ENCODE peak calls at places on chromosomes 6 and 20, in four cellular contexts. One of them, this sample, is unnamed.

GRCh38 chr6:5871296-5871695 is 135.4 kb downstream of the NRN1 start:
- DNase-seq in hypothalamus: no peak
- DNase-seq in iPS-NIHi11: no peak
- DNase-seq in keratinocyte: no peak
- DNase-seq in this sample: no peak

GRCh38 chr6:81718126-81718525 is 34.4 kb downstream of the TENT5A start:
- DNase-seq in hypothalamus: no peak
- DNase-seq in iPS-NIHi11: no peak
- DNase-seq in keratinocyte: no peak
- DNase-seq in this sample: no peak

GRCh38 chr6:9204171-9204570 is 768.8 kb upstream of the SLC35B3 start:
- DNase-seq in hypothalamus: no peak
- DNase-seq in iPS-NIHi11: no peak
- DNase-seq in keratinocyte: peak; percentile 42
- DNase-seq in this sample: no peak

GRCh38 chr6:13988049-13988738 is 63.4 kb downstream of the RNF182 start:
- DNase-seq in hypothalamus: no peak
- DNase-seq in iPS-NIHi11: no peak
- DNase-seq in keratinocyte: no peak
- DNase-seq in this sample: peak; percentile 66

GRCh38 chr6:63649847-63650265 is 14.3 kb downstream of the PHF3 start:
- DNase-seq in hypothalamus: no peak
- DNase-seq in iPS-NIHi11: no peak
- DNase-seq in keratinocyte: no peak
- DNase-seq in this sample: no peak

GRCh38 chr6:55445648-55446204 is 118.5 kb downstream of the GFRAL start:
- DNase-seq in hypothalamus: no peak
- DNase-seq in iPS-NIHi11: peak; percentile 11
- DNase-seq in keratinocyte: no peak
- DNase-seq in this sample: peak; percentile 32

GRCh38 chr20:32445539-32446273 is 87.6 kb downstream of the ASXL1 start:
- DNase-seq in hypothalamus: peak; percentile 43
- DNase-seq in iPS-NIHi11: no peak
- DNase-seq in keratinocyte: no peak
- DNase-seq in this sample: no peak

GRCh38 chr6:76495909-76496308 is 423.4 kb upstream of the IMPG1 start:
- DNase-seq in hypothalamus: no peak
- DNase-seq in iPS-NIHi11: no peak
- DNase-seq in keratinocyte: no peak
- DNase-seq in this sample: no peak

GRCh38 chr6:36244641-36245280 is 25.1 kb upstream of the PNPLA1 start:
- DNase-seq in hypothalamus: no peak
- DNase-seq in iPS-NIHi11: peak; percentile 64
- DNase-seq in keratinocyte: no peak
- DNase-seq in this sample: no peak

GRCh38 chr6:71419217-71419953 is 130.8 kb downstream of the OGFRL1 start:
- DNase-seq in hypothalamus: peak; percentile 33
- DNase-seq in iPS-NIHi11: no peak
- DNase-seq in keratinocyte: no peak
- DNase-seq in this sample: no peak

GRCh38 chr6:155832596-155832995 is 377.0 kb upstream of the NOX3 start:
- DNase-seq in hypothalamus: no peak
- DNase-seq in iPS-NIHi11: no peak
- DNase-seq in keratinocyte: no peak
- DNase-seq in this sample: no peak

GRCh38 chr20:63265891-63266515 is 6.6 kb upstream of the ARFGAP1 start:
- DNase-seq in hypothalamus: no peak
- DNase-seq in iPS-NIHi11: no peak
- DNase-seq in keratinocyte: no peak
- DNase-seq in this sample: no peak

GRCh38 chr6:39938773-39939381 is 4.6 kb upstream of the MOCS1 start:
- DNase-seq in hypothalamus: no peak
- DNase-seq in iPS-NIHi11: no peak
- DNase-seq in keratinocyte: no peak
- DNase-seq in this sample: peak; percentile 52

GRCh38 chr20:14407336-14407735 is 69.9 kb upstream of the FLRT3 start:
- DNase-seq in hypothalamus: no peak
- DNase-seq in iPS-NIHi11: no peak
- DNase-seq in keratinocyte: no peak
- DNase-seq in this sample: no peak

GRCh38 chr6:13425971-13426931 is 61.1 kb downstream of the GFOD1 start:
- DNase-seq in hypothalamus: no peak
- DNase-seq in iPS-NIHi11: no peak
- DNase-seq in keratinocyte: no peak
- DNase-seq in this sample: peak; percentile 23

GRCh38 chr6:35573495-35574110 is 60.9 kb upstream of the TULP1 start:
- DNase-seq in hypothalamus: no peak
- DNase-seq in iPS-NIHi11: no peak
- DNase-seq in keratinocyte: no peak
- DNase-seq in this sample: no peak